ENCODE peak calls at places on chromosomes 2 and 18, in four cellular contexts. One of them, this sample, is unnamed.

GRCh38 chr18:62249478-62250097 is 62.5 kb downstream of the RELCH start:
- DNase-seq in GM23338: peak
- DNase-seq in SK-N-SH: peak
- DNase-seq in H1: peak
- DNase-seq in this sample: peak

GRCh38 chr2:171553858-171554257 is 31.6 kb downstream of the CYBRD1 start:
- DNase-seq in H1: no peak
- DNase-seq in GM23338: peak
- DNase-seq in SK-N-SH: peak
- DNase-seq in this sample: no peak

GRCh38 chr2:96608459-96609455 is 29.4 kb downstream of the KANSL3 start:
- DNase-seq in SK-N-SH: no peak
- DNase-seq in GM23338: no peak
- DNase-seq in H1: no peak
- DNase-seq in this sample: no peak

GRCh38 chr18:9834551-9834950 is 51.2 kb upstream of the TXNDC2 start:
- DNase-seq in H1: no peak
- DNase-seq in GM23338: no peak
- DNase-seq in SK-N-SH: no peak
- DNase-seq in this sample: no peak

GRCh38 chr2:39873586-39873985 is 94.5 kb upstream of the THUMPD2 start:
- DNase-seq in SK-N-SH: no peak
- DNase-seq in H1: no peak
- DNase-seq in GM23338: no peak
- DNase-seq in this sample: no peak

GRCh38 chr18:59908790-59909189 is 9.0 kb downstream of the PMAIP1 start:
- DNase-seq in H1: no peak
- DNase-seq in SK-N-SH: no peak
- DNase-seq in GM23338: no peak
- DNase-seq in this sample: no peak

GRCh38 chr2:38818565-38818964 is 40.6 kb downstream of the GEMIN6 start:
- DNase-seq in H1: no peak
- DNase-seq in GM23338: no peak
- DNase-seq in SK-N-SH: no peak
- DNase-seq in this sample: no peak

GRCh38 chr2:10909050-10909995 is 2.4 kb upstream of the KCNF1 start:
- DNase-seq in GM23338: peak
- DNase-seq in SK-N-SH: peak
- DNase-seq in H1: peak
- DNase-seq in this sample: no peak

GRCh38 chr2:1742680-1743395 is 1.5 kb downstream of the PXDN start:
- DNase-seq in GM23338: peak
- DNase-seq in SK-N-SH: peak
- DNase-seq in H1: peak
- DNase-seq in this sample: no peak

GRCh38 chr2:6883448-6884122 is 6.0 kb downstream of the RSAD2 start:
- DNase-seq in GM23338: no peak
- DNase-seq in H1: no peak
- DNase-seq in SK-N-SH: no peak
- DNase-seq in this sample: no peak

GRCh38 chr18:79924814-79925655 is 26.4 kb downstream of the SLC66A2 start:
- DNase-seq in GM23338: no peak
- DNase-seq in SK-N-SH: no peak
- DNase-seq in H1: peak
- DNase-seq in this sample: no peak

GRCh38 chr2:214127178-214127970 is 283.5 kb upstream of the VWC2L start:
- DNase-seq in H1: no peak
- DNase-seq in GM23338: peak
- DNase-seq in SK-N-SH: no peak
- DNase-seq in this sample: peak

GRCh38 chr2:112483047-112483473 is 1.1 kb downstream of the TTL start:
- DNase-seq in SK-N-SH: peak
- DNase-seq in H1: no peak
- DNase-seq in GM23338: peak
- DNase-seq in this sample: no peak

GRCh38 chr2:24021122-24021998 is 11.5 kb downstream of the MFSD2B start:
- DNase-seq in SK-N-SH: peak
- DNase-seq in H1: peak
- DNase-seq in GM23338: peak
- DNase-seq in this sample: no peak

GRCh38 chr2:222976521-222977076 is 75.4 kb upstream of the KCNE4 start:
- DNase-seq in SK-N-SH: no peak
- DNase-seq in GM23338: no peak
- DNase-seq in H1: no peak
- DNase-seq in this sample: no peak

GRCh38 chr2:204678031-204678430 is 132.8 kb downstream of the PARD3B start:
- DNase-seq in H1: no peak
- DNase-seq in SK-N-SH: no peak
- DNase-seq in GM23338: no peak
- DNase-seq in this sample: no peak

GRCh38 chr2:226440119-226440917 is 359.3 kb downstream of the IRS1 start:
- DNase-seq in GM23338: no peak
- DNase-seq in H1: no peak
- DNase-seq in SK-N-SH: no peak
- DNase-seq in this sample: no peak

GRCh38 chr2:226435146-226435545 is 364.5 kb downstream of the IRS1 start:
- DNase-seq in H1: no peak
- DNase-seq in SK-N-SH: no peak
- DNase-seq in GM23338: no peak
- DNase-seq in this sample: no peak

GRCh38 chr2:226443112-226443511 is 356.5 kb downstream of the IRS1 start:
- DNase-seq in H1: no peak
- DNase-seq in GM23338: no peak
- DNase-seq in SK-N-SH: no peak
- DNase-seq in this sample: no peak

GRCh38 chr2:226434702-226435101 is 364.9 kb downstream of the IRS1 start:
- DNase-seq in SK-N-SH: no peak
- DNase-seq in GM23338: no peak
- DNase-seq in H1: no peak
- DNase-seq in this sample: no peak

GRCh38 chr2:226439337-226439736 is 360.3 kb downstream of the IRS1 start:
- DNase-seq in H1: no peak
- DNase-seq in GM23338: no peak
- DNase-seq in SK-N-SH: no peak
- DNase-seq in this sample: peak
- H3K4me3 ChIP-seq in H1: no peak
- H3K4me3 ChIP-seq in GM23338: no peak
- H3K4me3 ChIP-seq in SK-N-SH: no peak
- H3K4me3 ChIP-seq in this sample: peak

GRCh38 chr2:238585836-238586821 is 159.4 kb downstream of the ASB1 start:
- DNase-seq in H1: no peak
- DNase-seq in GM23338: no peak
- DNase-seq in SK-N-SH: no peak
- DNase-seq in this sample: no peak
- TF ChIP-seq POLR2AphosphoS5 in H1: no peak
- TF ChIP-seq POLR2AphosphoS5 in GM23338: no peak
- TF ChIP-seq POLR2AphosphoS5 in SK-N-SH: no peak
- TF ChIP-seq POLR2AphosphoS5 in this sample: no peak

GRCh38 chr2:177617849-177618248 is 225.3 kb downstream of the AGPS start:
- DNase-seq in GM23338: no peak
- DNase-seq in SK-N-SH: no peak
- DNase-seq in H1: no peak
- DNase-seq in this sample: no peak
- H3K4me3 ChIP-seq in GM23338: peak
- H3K4me3 ChIP-seq in SK-N-SH: peak
- H3K4me3 ChIP-seq in H1: peak
- H3K4me3 ChIP-seq in this sample: peak

GRCh38 chr2:126403039-126403666 is 252.8 kb upstream of the GYPC start:
- DNase-seq in H1: no peak
- DNase-seq in GM23338: no peak
- DNase-seq in SK-N-SH: no peak
- DNase-seq in this sample: no peak

GRCh38 chr2:126408671-126409070 is 247.3 kb upstream of the GYPC start:
- DNase-seq in GM23338: no peak
- DNase-seq in SK-N-SH: no peak
- DNase-seq in H1: no peak
- DNase-seq in this sample: no peak

GRCh38 chr2:126409850-126410249 is 246.1 kb upstream of the GYPC start:
- DNase-seq in GM23338: no peak
- DNase-seq in SK-N-SH: no peak
- DNase-seq in H1: no peak
- DNase-seq in this sample: no peak

DNA sequence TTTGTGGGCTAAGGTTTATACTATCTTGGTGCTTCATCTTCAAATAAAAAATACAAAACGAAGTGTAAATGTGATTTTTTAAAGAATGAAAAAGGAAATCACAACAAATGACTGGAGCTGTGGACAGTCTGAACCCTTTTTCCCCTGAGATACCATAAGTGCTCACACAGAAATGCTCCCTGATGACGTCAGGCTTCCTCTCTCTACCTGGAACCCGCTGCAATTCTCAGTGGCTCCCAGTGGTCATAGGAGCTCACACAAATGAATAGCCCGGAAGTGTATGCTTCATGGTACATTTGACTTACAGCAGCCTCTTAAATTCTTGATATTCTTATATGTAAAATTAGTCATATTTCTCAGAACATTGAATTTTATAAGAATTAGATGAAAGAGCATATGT is 249.7 kb upstream of the GYPC start:
- DNase-seq in H1: no peak
- DNase-seq in GM23338: no peak
- DNase-seq in SK-N-SH: no peak
- DNase-seq in this sample: no peak
- TF ChIP-seq POLR2AphosphoS5 in H1: no peak
- TF ChIP-seq POLR2AphosphoS5 in GM23338: no peak
- TF ChIP-seq POLR2AphosphoS5 in SK-N-SH: no peak
- TF ChIP-seq POLR2AphosphoS5 in this sample: no peak

DNA sequence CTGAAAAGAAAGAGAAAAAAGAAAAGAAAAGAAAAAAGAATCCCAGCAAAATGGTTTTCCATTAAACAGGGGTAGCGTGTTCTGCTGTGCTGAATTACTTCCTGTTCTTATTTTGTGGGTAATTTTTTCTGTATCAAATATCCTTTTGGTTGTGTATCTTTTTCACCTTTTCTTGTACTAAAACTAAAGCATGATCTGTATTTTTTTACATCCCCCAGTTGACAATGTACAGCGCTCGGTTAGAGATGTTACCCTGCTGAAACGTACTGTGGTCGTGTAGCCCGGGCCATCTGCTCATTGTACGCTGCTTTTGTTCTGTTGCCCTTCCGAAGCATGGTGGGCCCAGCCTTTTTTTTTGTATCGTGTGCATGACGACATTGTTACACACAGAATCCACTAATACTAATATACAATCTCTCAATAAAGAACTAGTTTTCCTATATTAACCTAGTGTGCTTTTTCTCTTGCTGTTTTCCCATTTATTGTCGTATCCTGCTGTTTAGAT is 233.1 kb downstream of the HAUS1 start:
- DNase-seq in H1: no peak
- DNase-seq in SK-N-SH: peak
- DNase-seq in GM23338: no peak
- DNase-seq in this sample: no peak
- H3K4me3 ChIP-seq in H1: no peak
- H3K4me3 ChIP-seq in SK-N-SH: peak
- H3K4me3 ChIP-seq in GM23338: no peak
- H3K4me3 ChIP-seq in this sample: no peak

GRCh38 chr2:32010670-32011565 is at the start of gene MEMO1:
- DNase-seq in GM23338: peak
- DNase-seq in H1: peak
- DNase-seq in SK-N-SH: peak
- DNase-seq in this sample: peak
- TF ChIP-seq POLR2AphosphoS5 in GM23338: peak
- TF ChIP-seq POLR2AphosphoS5 in H1: peak
- TF ChIP-seq POLR2AphosphoS5 in SK-N-SH: peak
- TF ChIP-seq POLR2AphosphoS5 in this sample: peak